ENCODE peak calls at places on chromosomes 11 and 22, in nine cellular contexts. V, I, C, P, Z, T, F, M and G are unnamed samples.

GRCh38 chr11:11780843-11781242 is 60.9 kb upstream of the USP47 start:
- DNase-seq in F (no peak), V (no peak), I (no peak), T (no peak), M (no peak), Z (no peak), P (no peak), C (no peak), G (no peak)

GRCh38 chr11:92388380-92388779 is 163.8 kb downstream of the FAT3 start:
- DNase-seq in V (no peak), F (no peak), P (no peak), C (no peak), I (no peak), Z (no peak), M (no peak), T (no peak), G (no peak)

GRCh38 chr11:35162795-35163194 is 23.8 kb downstream of the CD44 start:
- DNase-seq in F (no peak), C (no peak), M (no peak), P (no peak), Z (no peak), I (no peak), T (no peak), V (no peak), G (no peak)

GRCh38 chr11:118696673-118697226 is 17.3 kb upstream of the TREH start:
- DNase-seq in C (no peak), F (no peak), V (no peak), Z (no peak), P (no peak), T (no peak), I (no peak), M (no peak), G (no peak)

GRCh38 chr22:24406322-24407277 is 20.8 kb upstream of the ADORA2A start:
- DNase-seq in P (no peak), Z (no peak), I (no peak), C (no peak), V (no peak), F (no peak), M (no peak), T (no peak), G (no peak)

GRCh38 chr11:34349882-34350281 is 7.9 kb downstream of the ABTB2 start:
- DNase-seq in I (no peak), V (no peak), C (no peak), P (no peak), M (no peak), Z (no peak), T (no peak), F (no peak), G (no peak)

GRCh38 chr11:102347526-102348331 is 715 bp downstream of the BIRC2 start:
- DNase-seq in T (no peak), V (peak), Z (peak), P (no peak), C (no peak), I (no peak), M (no peak), F (no peak), G (no peak)

GRCh38 chr11:20056109-20057054 is 103.9 kb downstream of the DBX1 start:
- DNase-seq in I (peak), Z (no peak), P (peak), F (no peak), M (no peak), T (no peak), C (no peak), V (peak), G (no peak)

GRCh38 chr11:15673408-15673811 is 558.7 kb downstream of the INSC start:
- DNase-seq in Z (no peak), M (no peak), F (no peak), V (no peak), P (no peak), I (no peak), C (no peak), T (no peak), G (no peak)

GRCh38 chr22:29679316-29679715 is 40.5 kb upstream of the CABP7 start:
- DNase-seq in T (no peak), P (no peak), V (no peak), F (no peak), M (no peak), I (no peak), Z (no peak), C (no peak), G (no peak)

GRCh38 chr11:14386081-14386480 is 27.1 kb upstream of the RRAS2 start:
- DNase-seq in C (no peak), M (no peak), V (no peak), I (no peak), P (no peak), Z (no peak), F (no peak), T (no peak), G (no peak)

GRCh38 chr11:38411149-38411548 is 1813.1 kb upstream of the RAG2 start:
- DNase-seq in I (no peak), F (no peak), Z (no peak), V (no peak), T (no peak), M (no peak), P (no peak), C (no peak), G (no peak)

GRCh38 chr11:43708776-43709175 is 28.2 kb downstream of the HSD17B12 start:
- DNase-seq in F (no peak), I (no peak), M (no peak), C (no peak), T (no peak), P (no peak), Z (no peak), V (no peak), G (no peak)

GRCh38 chr11:102788334-102789035 is 8.1 kb upstream of the MMP10 start:
- DNase-seq in F (no peak), P (no peak), C (no peak), I (no peak), T (no peak), Z (no peak), V (no peak), M (no peak), G (no peak)

GRCh38 chr22:46674367-46674781 is 54.2 kb downstream of the GRAMD4 start:
- DNase-seq in F (no peak), P (peak), I (peak), C (peak), V (peak), T (no peak), M (peak), Z (no peak), G (peak)

GRCh38 chr22:27853404-27853803 is 51.8 kb upstream of the MN1 start:
- DNase-seq in Z (no peak), T (no peak), P (no peak), M (no peak), F (no peak), I (peak), V (no peak), C (no peak), G (no peak)

GRCh38 chr11:106714179-106714578 is 304.1 kb downstream of the GUCY1A2 start:
- DNase-seq in F (no peak), I (no peak), P (no peak), V (no peak), C (no peak), M (no peak), T (no peak), Z (no peak), G (no peak)

GRCh38 chr11:126434950-126435335 is 79.5 kb downstream of the ST3GAL4 start:
- DNase-seq in M (no peak), F (no peak), P (no peak), C (no peak), T (no peak), Z (no peak), I (no peak), V (no peak), G (no peak)

GRCh38 chr11:12139144-12139881 is 28.9 kb downstream of the MICAL2 start:
- DNase-seq in M (no peak), F (no peak), T (no peak), Z (no peak), C (peak), I (peak), P (no peak), V (no peak), G (no peak)

GRCh38 chr22:31039393-31039792 is 41.7 kb upstream of the SMTN start:
- DNase-seq in I (peak), V (peak), M (no peak), Z (peak), C (no peak), T (no peak), P (no peak), F (no peak), G (no peak)

GRCh38 chr11:76856111-76856510 is 4.6 kb upstream of the ACER3 start:
- DNase-seq in C (no peak), Z (no peak), V (no peak), I (no peak), T (no peak), F (no peak), M (no peak), P (no peak), G (no peak)

GRCh38 chr22:30876925-30877553 is 91.5 kb downstream of the MORC2 start:
- DNase-seq in P (no peak), V (no peak), T (no peak), Z (no peak), F (no peak), C (no peak), M (no peak), I (peak), G (no peak)

GRCh38 chr22:49048591-49048990 is 779.1 kb downstream of the BRD1 start:
- DNase-seq in Z (no peak), V (no peak), M (no peak), T (no peak), I (no peak), P (no peak), F (no peak), C (no peak), G (no peak)

GRCh38 chr11:95487391-95487790 is 256.4 kb upstream of the SESN3 start:
- DNase-seq in V (no peak), C (no peak), T (no peak), I (no peak), P (no peak), F (no peak), M (peak), Z (no peak), G (peak)

GRCh38 chr11:3802016-3802790 is 4.8 kb upstream of the NUP98 start:
- DNase-seq in Z (no peak), M (no peak), V (no peak), T (no peak), I (no peak), F (no peak), P (no peak), C (no peak), G (no peak)

GRCh38 chr11:108524422-108524821 is 26.2 kb upstream of the POGLUT3 start:
- DNase-seq in C (no peak), F (no peak), I (no peak), V (no peak), M (no peak), T (no peak), P (no peak), Z (no peak), G (no peak)

GRCh38 chr11:8906629-8907028 is 4.4 kb upstream of the AKIP1 start:
- DNase-seq in V (no peak), Z (no peak), P (no peak), M (no peak), I (no peak), F (no peak), T (peak), C (no peak), G (no peak)

GRCh38 chr11:31646206-31646605 is 136.6 kb downstream of the ELP4 start:
- DNase-seq in I (no peak), C (no peak), M (no peak), T (no peak), F (no peak), V (no peak), P (no peak), Z (no peak), G (no peak)

GRCh38 chr11:26947379-26947844 is 46.5 kb upstream of the FIBIN start:
- DNase-seq in V (peak), T (no peak), C (no peak), I (peak), P (no peak), Z (no peak), M (no peak), F (no peak), G (no peak)

GRCh38 chr11:117464778-117465177 is 137.1 kb downstream of the CEP164 start:
- DNase-seq in Z (no peak), I (no peak), P (no peak), V (no peak), C (peak), F (no peak), M (no peak), T (no peak), G (no peak)
- TF ChIP-seq POLR2A in Z (no peak), I (no peak), P (no peak), V (no peak), C (no peak), F (no peak), M (no peak), T (no peak), G (no peak)

GRCh38 chr22:40331706-40332105 is 14.6 kb upstream of the ADSL start:
- DNase-seq in C (no peak), F (no peak), P (no peak), V (no peak), M (no peak), I (no peak), T (no peak), Z (no peak), G (no peak)

GRCh38 chr22:40328551-40328950 is 17.7 kb upstream of the ADSL start:
- DNase-seq in Z (no peak), I (no peak), P (no peak), M (no peak), C (no peak), T (no peak), V (no peak), F (no peak), G (no peak)

GRCh38 chr22:40329466-40329865 is 16.8 kb upstream of the ADSL start:
- DNase-seq in I (no peak), C (no peak), M (no peak), T (no peak), F (no peak), Z (no peak), V (no peak), P (no peak), G (no peak)

GRCh38 chr22:40326905-40327735 is 19.2 kb upstream of the ADSL start:
- DNase-seq in I (no peak), P (no peak), F (no peak), C (no peak), V (no peak), Z (no peak), T (no peak), M (no peak), G (no peak)

DNA sequence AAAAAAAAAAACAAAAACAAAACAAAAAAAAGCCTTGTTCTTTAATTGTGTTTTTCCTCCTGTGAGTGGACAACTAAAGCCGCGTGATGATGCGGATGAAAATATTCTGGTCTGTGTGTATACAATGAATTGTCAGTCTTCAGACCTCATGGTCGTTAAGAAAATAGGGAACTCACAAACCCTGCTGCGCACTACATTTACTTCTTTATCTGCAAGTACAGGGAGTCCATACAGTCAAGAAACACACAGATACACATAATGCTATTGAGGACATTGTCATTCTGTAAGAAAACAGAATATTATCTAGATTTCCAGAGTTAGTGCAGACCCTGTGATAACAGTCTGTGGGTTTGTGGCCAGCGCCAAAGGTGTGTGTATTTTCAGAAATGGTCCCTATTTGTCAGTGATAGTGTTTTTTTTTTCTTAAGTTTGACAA is 17.3 kb upstream of the ADSL start:
- DNase-seq in C (no peak), M (no peak), T (no peak), I (no peak), P (no peak), F (no peak), Z (no peak), V (no peak), G (no peak)
- TF ChIP-seq POLR2AphosphoS5 in C (no peak), M (no peak), T (no peak), I (no peak), P (no peak), F (no peak), Z (no peak), V (no peak), G (no peak)

GRCh38 chr22:20442485-20443284 is 5.1 kb upstream of the SCARF2 start:
- DNase-seq in M (no peak), C (peak), Z (no peak), T (no peak), P (no peak), F (no peak), V (no peak), I (no peak), G (no peak)
- TF ChIP-seq POLR2A in M (no peak), C (no peak), Z (no peak), T (no peak), P (no peak), F (no peak), V (no peak), I (no peak), G (no peak)

DNA sequence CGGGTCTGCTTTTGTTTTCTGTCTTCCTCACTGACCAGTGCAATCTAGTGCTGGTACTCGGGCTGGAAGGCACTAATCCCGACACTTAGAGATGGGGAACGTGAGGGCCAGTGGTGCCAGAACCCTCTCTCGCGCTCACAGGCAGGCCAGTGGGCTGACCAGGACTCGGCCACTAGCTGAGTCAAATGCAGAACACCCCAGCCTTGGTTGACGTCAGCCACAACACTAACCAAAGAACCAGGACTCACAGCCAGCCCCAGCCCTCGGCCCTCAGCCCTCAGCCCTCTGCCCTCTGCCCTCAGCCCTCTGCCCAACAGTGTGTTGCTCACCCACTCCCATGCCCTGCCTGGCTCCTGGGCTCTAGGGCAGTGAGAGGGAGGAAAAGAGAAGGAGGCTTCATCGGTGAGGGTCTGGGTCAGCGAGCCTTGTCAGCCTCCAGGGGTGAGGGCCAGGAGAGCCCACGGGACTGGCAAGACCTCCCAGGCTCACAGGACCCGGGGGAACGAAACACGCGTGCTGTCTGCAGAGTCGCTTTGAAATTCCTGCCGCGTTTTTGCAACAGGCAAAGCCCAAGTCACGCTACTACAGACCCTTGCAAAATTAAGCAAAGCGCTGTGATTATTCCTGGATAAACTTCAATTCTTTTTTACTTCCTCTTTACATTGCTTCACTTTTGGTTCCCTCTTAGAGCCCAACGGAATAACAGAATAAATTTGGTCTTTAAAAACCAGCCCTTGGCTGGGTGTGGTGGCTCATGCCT is 27.5 kb downstream of the KIAA0930 start:
- DNase-seq in I (peak), F (no peak), Z (no peak), V (peak), P (no peak), C (peak), M (no peak), T (no peak), G (no peak)
- TF ChIP-seq POLR2AphosphoS5 in I (no peak), F (no peak), Z (no peak), V (no peak), P (no peak), C (peak), M (no peak), T (no peak), G (no peak)

DNA sequence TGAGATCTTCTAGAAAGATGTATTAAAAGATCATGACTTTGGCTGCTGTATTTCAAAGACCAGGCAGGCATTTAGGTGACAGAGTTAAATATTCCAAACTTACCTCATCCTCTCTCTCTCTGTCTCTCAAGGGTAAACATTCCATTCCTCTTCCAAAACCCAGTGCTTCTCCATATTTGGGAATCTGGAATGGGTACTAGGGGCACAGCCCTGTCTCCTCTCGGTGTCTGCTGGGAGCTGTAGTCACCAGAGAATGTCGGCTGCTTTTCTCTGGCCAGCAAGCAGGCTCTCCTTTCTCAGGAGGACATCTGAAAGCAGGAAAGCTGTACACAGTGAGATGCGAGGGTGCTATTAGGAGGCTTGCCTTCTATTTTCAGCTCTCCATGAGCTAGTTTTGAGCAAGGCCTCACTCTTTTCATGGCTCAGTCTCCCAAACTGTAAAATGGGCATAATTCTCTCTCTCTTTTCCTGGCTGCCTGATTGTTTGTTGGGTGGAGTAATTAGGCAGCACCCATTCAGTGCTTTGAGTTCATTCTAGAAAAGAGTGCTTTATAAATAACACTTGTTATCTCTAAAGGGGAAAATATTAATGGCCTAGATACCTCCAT is 9.3 kb upstream of the PEX26 start:
- DNase-seq in T (no peak), V (no peak), P (no peak), I (no peak), F (no peak), Z (peak), C (no peak), M (no peak), G (no peak)
- TF ChIP-seq POLR2A in T (no peak), V (no peak), P (no peak), I (no peak), F (no peak), Z (no peak), C (no peak), M (no peak), G (no peak)

GRCh38 chr22:39351689-39352214 is 2.0 kb downstream of the SYNGR1 start:
- DNase-seq in P (no peak), F (no peak), V (no peak), Z (no peak), M (no peak), I (no peak), T (no peak), C (peak), G (peak)
- TF ChIP-seq POLR2AphosphoS5 in P (no peak), F (no peak), V (no peak), Z (no peak), M (no peak), I (no peak), T (no peak), C (no peak), G (no peak)

DNA sequence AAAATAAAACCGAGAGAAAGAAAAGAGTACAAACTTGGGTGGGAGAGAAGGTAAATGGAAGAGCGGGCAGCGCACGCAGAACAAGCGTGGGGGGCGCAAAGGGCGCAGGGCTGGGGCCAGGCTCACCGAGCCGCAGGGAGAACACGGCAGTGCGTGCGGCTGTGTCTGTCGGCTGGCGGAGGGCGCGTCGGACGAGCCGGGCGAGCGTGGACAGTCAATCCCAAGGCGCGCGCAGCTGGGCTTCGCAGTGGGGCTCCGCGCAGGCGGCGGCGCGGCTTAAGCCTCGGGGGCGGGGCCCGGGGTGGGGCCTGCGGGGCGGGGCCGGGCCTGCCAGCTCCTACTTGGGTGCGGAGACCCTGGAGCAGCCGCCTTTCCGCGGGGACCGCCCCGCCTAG is at the start of gene UCP2:
- DNase-seq in M (peak), I (peak), Z (no peak), F (no peak), C (peak), P (peak), V (peak), T (no peak), G (peak)
- TF ChIP-seq POLR2A in M (peak), I (no peak), Z (peak), F (no peak), C (peak), P (no peak), V (no peak), T (no peak), G (peak)

GRCh38 chr22:36823177-36823839 is 6.5 kb upstream of the PVALB start:
- DNase-seq in T (no peak), I (no peak), M (no peak), V (no peak), F (no peak), Z (no peak), C (no peak), P (no peak), G (no peak)
- TF ChIP-seq POLR2AphosphoS5 in T (no peak), I (no peak), M (no peak), V (no peak), F (no peak), Z (no peak), C (peak), P (no peak), G (no peak)

GRCh38 chr11:63765688-63766241 is 2.8 kb downstream of the ZFTA start:
- DNase-seq in Z (no peak), M (no peak), T (no peak), F (no peak), P (no peak), I (no peak), C (no peak), V (peak), G (no peak)

GRCh38 chr11:63764201-63764711 is 4.3 kb downstream of the ZFTA start:
- DNase-seq in V (peak), P (no peak), M (no peak), C (no peak), F (no peak), Z (no peak), T (no peak), I (peak), G (no peak)

GRCh38 chr11:63763506-63764200 is 4.9 kb downstream of the ZFTA start:
- DNase-seq in P (no peak), I (peak), V (peak), Z (no peak), T (no peak), C (no peak), F (no peak), M (no peak), G (no peak)

GRCh38 chr11:63766501-63767270 is 1.9 kb downstream of the ZFTA start:
- DNase-seq in F (no peak), V (no peak), M (no peak), T (no peak), Z (peak), P (no peak), C (no peak), I (no peak), G (no peak)

GRCh38 chr11:63764712-63765631 is 3.6 kb downstream of the ZFTA start:
- DNase-seq in P (no peak), M (no peak), I (no peak), Z (peak), F (no peak), T (no peak), V (peak), C (no peak), G (no peak)
- TF ChIP-seq POLR2A in P (no peak), M (no peak), I (no peak), Z (peak), F (no peak), T (no peak), V (no peak), C (no peak), G (no peak)